ENCODE peak calls at places on chromosomes 6 and 20, in eight cellular contexts. E is tibial nerve; H is stimulated activated CD8-positive, alpha-beta memory T cell treated with anti-CD3 and anti-CD28 coated beads, Interleukin-4, amount 100 ng/mL, for 48 hours; B is foreskin fibroblast; Q is Calu3; Z is activated CD4-positive, alpha-beta T cell treated with anti-CD3 and anti-CD28 coated beads, Interleukin-2, amount 50 U/mL, for 1 hour; I is NCI-H1105 treated with DMSO at 0.1 percent for 48 hours; L is activated T-cell treated with anti-CD3 and anti-CD28 coated beads for 4 hours. T is an unnamed sample.

GRCh38 chr6:108707328-108707976 is 140.8 kb upstream of the ARMC2 start:
- DNase-seq in E (no peak), Q (peak), L (no peak), Z (no peak), H (no peak), I (no peak), B (peak), T (no peak)

GRCh38 chr6:136113736-136114173 is 136.4 kb downstream of the MTFR2 start:
- DNase-seq in B (peak), Q (no peak), E (no peak), I (peak), L (no peak), Z (no peak), H (no peak), T (no peak)

GRCh38 chr6:155417454-155417853 is 38.2 kb downstream of the NOX3 start:
- DNase-seq in H (no peak), L (no peak), E (no peak), I (peak), Z (no peak), Q (no peak), B (no peak), T (no peak)

GRCh38 chr6:164106345-164106769 is 691.8 kb downstream of the QKI start:
- DNase-seq in H (peak), E (no peak), I (no peak), B (no peak), L (no peak), Z (no peak), Q (peak), T (no peak)

GRCh38 chr20:24987873-24988835 is 4.4 kb downstream of the APMAP start:
- DNase-seq in I (no peak), E (no peak), H (peak), Q (no peak), L (no peak), B (no peak), Z (no peak), T (no peak)

GRCh38 chr6:43887906-43888683 is 118.1 kb downstream of the VEGFA start:
- DNase-seq in B (no peak), E (no peak), L (no peak), I (no peak), Q (no peak), H (no peak), Z (no peak), T (no peak)

GRCh38 chr6:150143521-150144293 is 863 bp downstream of the PPP1R14C start:
- DNase-seq in H (no peak), Q (peak), L (no peak), Z (no peak), I (no peak), E (no peak), B (no peak), T (no peak)

GRCh38 chr6:131488780-131489179 is 84.2 kb upstream of the ARG1 start:
- DNase-seq in E (no peak), L (no peak), Z (no peak), I (no peak), B (no peak), H (no peak), Q (no peak), T (no peak)

GRCh38 chr6:117414770-117415169 is 11.0 kb downstream of the ROS1 start:
- DNase-seq in Q (no peak), B (no peak), E (no peak), I (no peak), L (no peak), H (no peak), Z (no peak), T (no peak)

GRCh38 chr6:21133902-21134301 is 459.6 kb upstream of the SOX4 start:
- DNase-seq in I (no peak), E (no peak), Z (no peak), L (no peak), H (no peak), Q (no peak), B (no peak), T (no peak)

GRCh38 chr20:62543470-62544302 is 67.9 kb upstream of the GATA5 start:
- DNase-seq in E (no peak), Q (no peak), Z (no peak), H (no peak), B (no peak), I (no peak), L (no peak), T (no peak)

GRCh38 chr20:13418263-13419229 is 197.5 kb downstream of the ISM1 start:
- DNase-seq in L (no peak), E (no peak), H (no peak), Q (no peak), B (no peak), I (no peak), Z (no peak), T (no peak)

GRCh38 chr20:59149678-59150504 is 13.7 kb upstream of the ZNF831 start:
- DNase-seq in Z (peak), E (no peak), L (peak), H (peak), Q (no peak), B (no peak), I (no peak), T (no peak)

GRCh38 chr6:101537917-101538316 is 144.4 kb downstream of the GRIK2 start:
- DNase-seq in E (no peak), B (no peak), Z (no peak), L (no peak), Q (no peak), H (no peak), I (no peak), T (no peak)

GRCh38 chr20:25177890-25178321 is 17.6 kb upstream of the ENTPD6 start:
- DNase-seq in B (no peak), H (no peak), I (no peak), L (no peak), Z (no peak), Q (peak), E (no peak), T (peak)

GRCh38 chr20:51654060-51654459 is 111.5 kb upstream of the NFATC2 start:
- DNase-seq in L (no peak), I (no peak), Q (no peak), H (no peak), Z (no peak), E (no peak), B (no peak), T (no peak)

T was measured in pons.